ENCODE peak calls at places on chromosomes 11 and 22, in five cellular contexts. F is kidney epithelial cell, V is HFF-Myc, G is uterus, P is left ventricle myocardium inferior. E is an unnamed sample.
A peak's percentile ranks its signal among the peaks of the same experiment; 100 is the strongest.

GRCh38 chr11:45881708-45882368 is 3.6 kb upstream of the MAPK8IP1 start:
- DNase-seq in F (no peak), V (no peak), G (no peak), P (no peak), E (no peak)

GRCh38 chr11:64935634-64936081 is at the start of gene GPHA2:
- DNase-seq in G (peak; percentile 50), F (no peak), P (no peak), V (peak; percentile 16), E (no peak)

GRCh38 chr22:48153726-48154125 is 1391.3 kb downstream of the TBC1D22A start:
- DNase-seq in F (no peak), P (no peak), V (no peak), G (no peak), E (no peak)

GRCh38 chr22:30559889-30560288 is 13.3 kb upstream of the SEC14L6 start:
- DNase-seq in V (no peak), F (no peak), G (no peak), P (no peak), E (no peak)

GRCh38 chr11:68828957-68829356 is 12.8 kb downstream of the CPT1A start:
- DNase-seq in F (no peak), G (no peak), P (no peak), V (no peak), E (no peak)

GRCh38 chr11:71305041-71305440 is 52.7 kb upstream of the SHANK2 start:
- DNase-seq in V (no peak), G (no peak), F (no peak), P (no peak), E (no peak)

GRCh38 chr22:20155330-20156041 is 4.6 kb upstream of the CCDC188 start:
- DNase-seq in G (peak; percentile 32), P (peak; percentile 58), V (peak; percentile 30), F (no peak), E (peak; percentile 24)

GRCh38 chr11:64563966-64564365 is 27.1 kb upstream of the SLC22A12 start:
- DNase-seq in F (no peak), V (no peak), P (no peak), G (no peak), E (no peak)

GRCh38 chr11:66045177-66045639 is 3.8 kb downstream of the GAL3ST3 start:
- DNase-seq in G (peak; percentile 67), F (no peak), V (no peak), P (peak; percentile 68), E (peak; percentile 90)

GRCh38 chr11:74575999-74576398 is 16.4 kb upstream of the POLD3 start:
- DNase-seq in P (no peak), F (no peak), G (no peak), V (no peak), E (no peak)

GRCh38 chr22:25350551-25350971 is 131.1 kb downstream of the CRYBB2 start:
- DNase-seq in P (no peak), F (no peak), V (no peak), G (no peak), E (no peak)

GRCh38 chr11:3616721-3617460 is 24.9 kb downstream of the ART5 start:
- DNase-seq in F (no peak), G (no peak), P (no peak), V (no peak), E (no peak)

GRCh38 chr11:73174495-73174791 is 32.3 kb upstream of the FCHSD2 start:
- DNase-seq in G (no peak), F (no peak), V (no peak), P (no peak), E (no peak)

GRCh38 chr11:72091292-72091691 is 10.6 kb downstream of the LRRC51 start:
- DNase-seq in P (peak; percentile 57), G (peak; percentile 69), V (no peak), F (no peak), E (peak; percentile 70)

GRCh38 chr11:107741044-107741823 is 29.4 kb upstream of the SLN start:
- DNase-seq in P (no peak), F (no peak), V (peak; percentile 19), G (no peak), E (peak; percentile 76)

GRCh38 chr11:9169595-9170295 is 78.3 kb upstream of the SCUBE2 start:
- DNase-seq in G (no peak), V (no peak), F (no peak), P (no peak), E (peak; percentile 11)

GRCh38 chr11:112841719-112842118 is 119.5 kb upstream of the NCAM1 start:
- DNase-seq in V (no peak), G (no peak), P (no peak), F (no peak), E (no peak)

GRCh38 chr22:43850529-43850928 is 11.8 kb downstream of the SULT4A1 start:
- DNase-seq in V (no peak), F (no peak), P (no peak), G (no peak), E (no peak)

GRCh38 chr11:35207471-35208403 is 68.8 kb downstream of the CD44 start:
- DNase-seq in F (no peak), P (no peak), V (no peak), G (no peak), E (no peak)

GRCh38 chr11:123137496-123138270 is 57.4 kb downstream of the CLMP start:
- DNase-seq in F (no peak), P (peak; percentile 89), V (peak; percentile 76), G (peak; percentile 79), E (peak; percentile 58)

GRCh38 chr11:113690619-113691569 is 15.2 kb downstream of the TMPRSS5 start:
- DNase-seq in G (no peak), V (peak; percentile 9), F (no peak), P (no peak), E (peak; percentile 9)

GRCh38 chr11:117440258-117440657 is 112.6 kb downstream of the CEP164 start:
- DNase-seq in F (no peak), P (no peak), G (no peak), V (no peak), E (no peak)

GRCh38 chr11:117442869-117443239 is 115.2 kb downstream of the CEP164 start:
- DNase-seq in G (no peak), F (no peak), V (no peak), P (no peak), E (no peak)

GRCh38 chr11:117439256-117439655 is 111.6 kb downstream of the CEP164 start:
- DNase-seq in G (no peak), F (no peak), P (no peak), V (no peak), E (no peak)

GRCh38 chr11:117442049-117442868 is 114.6 kb downstream of the CEP164 start:
- DNase-seq in V (no peak), G (no peak), P (no peak), F (no peak), E (no peak)

GRCh38 chr11:117441146-117441975 is 113.7 kb downstream of the CEP164 start:
- DNase-seq in P (no peak), G (no peak), F (no peak), V (no peak), E (no peak)
- TF ChIP-seq CTCF in P (no peak), G (no peak), F (no peak), V (no peak), E (no peak)

GRCh38 chr11:62552931-62553838 is 6.6 kb upstream of the AHNAK start:
- DNase-seq in P (peak; percentile 86), V (peak; percentile 94), F (peak; percentile 92), G (peak; percentile 86), E (peak; percentile 54)
- H3K4me3 ChIP-seq in P (peak overlapping the region; percentile 49), V (peak overlapping the region; percentile 38), F (peak overlapping the region; percentile 17), G (peak overlapping the region; percentile 6), E (no peak overlapping the region)

DNA sequence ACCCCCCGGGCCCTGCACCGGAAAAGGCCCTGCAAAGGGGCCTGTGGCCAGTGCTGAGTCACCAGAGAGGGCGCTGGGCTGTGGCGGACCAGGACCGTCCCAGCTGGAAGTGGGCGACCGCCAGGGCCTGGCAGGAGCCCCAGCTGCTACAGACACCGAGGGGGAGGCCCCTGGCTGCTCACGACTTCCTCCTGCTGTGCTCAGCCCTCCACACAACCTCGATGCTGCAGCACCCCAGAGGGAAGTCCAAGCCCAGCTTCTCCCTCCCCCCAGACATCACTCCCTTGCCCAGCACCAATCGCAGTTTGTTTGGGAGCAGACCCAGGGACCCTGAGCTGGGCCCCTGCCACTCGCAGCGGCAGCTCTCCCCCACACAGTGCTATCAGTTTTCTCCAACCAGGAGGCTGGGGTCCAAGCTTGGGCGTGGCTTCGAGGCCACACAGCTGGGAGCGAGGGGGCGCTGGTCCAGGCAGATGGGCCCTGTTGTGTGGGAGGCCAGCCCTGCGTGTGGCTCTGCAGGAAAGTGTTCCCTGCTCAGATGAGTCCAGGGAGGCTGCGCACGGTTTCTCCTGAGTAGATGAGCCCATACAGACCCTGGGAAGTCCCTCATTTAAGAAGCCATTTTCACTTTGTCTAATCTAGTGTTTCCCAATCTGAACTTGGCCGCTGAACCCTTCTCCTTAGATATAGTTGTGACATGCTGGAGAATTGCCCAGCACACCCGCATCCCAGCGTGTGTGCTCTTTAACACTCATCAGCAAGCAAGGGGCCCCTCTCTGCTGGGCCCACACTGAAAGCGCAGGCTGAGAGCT is 5.6 kb upstream of the SH3BP1 start:
- DNase-seq in P (peak; percentile 90), F (peak; percentile 47), G (peak; percentile 92), V (peak; percentile 66), E (peak; percentile 90)
- TF ChIP-seq CTCF in P (peak; percentile 37), F (no peak), G (peak; percentile 26), V (peak; percentile 27), E (peak; percentile 13)

DNA sequence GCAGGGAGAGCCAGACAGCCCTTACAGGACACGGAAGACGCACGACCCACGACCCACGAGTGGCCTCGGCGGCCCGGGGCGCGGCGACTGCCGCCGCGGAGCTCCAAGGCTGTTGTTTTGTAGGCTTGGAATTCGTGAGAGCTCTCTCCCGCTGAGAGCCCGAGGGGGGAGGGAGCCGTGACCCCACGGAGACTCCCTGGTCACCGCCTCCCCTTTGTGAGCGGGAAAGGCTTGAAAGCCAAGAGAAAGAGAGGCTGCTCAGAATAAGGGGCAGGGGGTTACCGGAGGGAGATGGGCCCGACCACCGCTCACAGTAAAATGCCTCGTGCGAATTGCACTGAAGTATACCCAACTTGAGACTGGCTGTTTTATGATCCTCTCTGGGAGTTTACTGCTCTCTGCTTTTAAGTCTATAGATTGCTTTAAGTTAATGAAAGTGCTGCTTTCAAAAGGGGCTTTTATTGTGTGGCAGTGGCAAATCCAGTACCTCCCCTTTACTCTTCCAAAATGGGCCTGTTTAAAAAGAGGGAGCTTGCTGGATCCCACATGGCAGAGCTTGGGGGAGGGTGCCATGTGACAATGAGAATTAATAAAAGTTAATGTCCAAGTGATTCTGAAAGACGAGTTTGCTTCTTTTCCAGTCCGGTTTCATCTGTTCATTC is 2.9 kb downstream of the PKNOX2 start:
- DNase-seq in V (no peak), G (peak; percentile 65), F (no peak), P (peak; percentile 33), E (no peak)
- H3K4me3 ChIP-seq in V (no peak overlapping the region), G (peak overlapping the region; percentile 83), F (no peak overlapping the region), P (peak overlapping the region; percentile 83), E (no peak overlapping the region)

E was measured in GM12865.